ENCODE peak calls at places on chromosomes 1 and 21, in six cellular contexts. B is transverse colon, V is left ventricle myocardium inferior, R is ascending aorta, J is PC-3, H is heart right ventricle. Z is an unnamed sample. For H3K4me1, the result is how much of the 10 kb centered on the place peaks cover.

GRCh38 chr1:110242062-110242461 is 31.9 kb downstream of the KCNC4 start:
- DNase-seq in B (no peak), V (no peak), R (no peak), J (no peak), H (no peak), Z (no peak)

GRCh38 chr1:31013187-31013864 is 52.2 kb downstream of the PUM1 start:
- DNase-seq in B (no peak), V (no peak), R (no peak), J (no peak), H (no peak), Z (no peak)

GRCh38 chr1:156440689-156441437 is 59.7 kb downstream of the MEF2D start:
- DNase-seq in B (no peak), V (no peak), R (no peak), J (no peak), H (no peak), Z (no peak)

GRCh38 chr21:36791695-36792451 is 93.0 kb downstream of the SIM2 start:
- DNase-seq in B (no peak), V (peak), R (no peak), J (no peak), H (peak), Z (no peak)

GRCh38 chr1:234887026-234887910 is 241.4 kb downstream of the TOMM20 start:
- DNase-seq in B (no peak), V (peak), R (no peak), J (no peak), H (no peak), Z (no peak)

GRCh38 chr1:209720326-209720725 is 15.7 kb downstream of the HSD11B1 start:
- DNase-seq in B (no peak), V (no peak), R (no peak), J (no peak), H (no peak), Z (no peak)

GRCh38 chr1:180152588-180152987 is 2.1 kb upstream of the QSOX1 start:
- DNase-seq in B (no peak), V (no peak), R (no peak), J (no peak), H (no peak), Z (no peak)

GRCh38 chr1:75338974-75339483 is 204.8 kb downstream of the LHX8 start:
- DNase-seq in B (no peak), V (no peak), R (no peak), J (no peak), H (no peak), Z (no peak)

GRCh38 chr1:231584117-231584516 is 42.5 kb upstream of the DISC1 start:
- DNase-seq in B (no peak), V (no peak), R (no peak), J (peak), H (no peak), Z (no peak)

GRCh38 chr1:31762726-31763670 is 1.1 kb downstream of the ADGRB2 start:
- DNase-seq in B (peak), V (peak), R (peak), J (peak), H (peak), Z (peak)

GRCh38 chr1:220803401-220804201 is 16.9 kb downstream of the MTARC1 start:
- DNase-seq in B (no peak), V (no peak), R (no peak), J (peak), H (no peak), Z (no peak)

GRCh38 chr1:23403735-23404486 is 20.6 kb downstream of the TCEA3 start:
- DNase-seq in B (peak), V (peak), R (peak), J (peak), H (peak), Z (peak)

GRCh38 chr21:25994758-25995163 is 175.8 kb downstream of the APP start:
- DNase-seq in B (no peak), V (no peak), R (no peak), J (no peak), H (no peak), Z (no peak)

GRCh38 chr1:89602871-89603404 is 30.0 kb upstream of the LRRC8C start:
- DNase-seq in B (no peak), V (no peak), R (no peak), J (no peak), H (no peak), Z (no peak)

GRCh38 chr1:178540646-178541045 is 27.7 kb downstream of the TEX35 start:
- DNase-seq in B (no peak), V (no peak), R (no peak), J (peak), H (no peak), Z (no peak)

GRCh38 chr1:154198756-154199562 is 7.1 kb upstream of the TPM3 start:
- DNase-seq in B (no peak), V (no peak), R (peak), J (peak), H (no peak), Z (peak)

GRCh38 chr21:46195595-46196195 is 11.4 kb upstream of the SPATC1L start:
- DNase-seq in B (no peak), V (peak), R (no peak), J (no peak), H (no peak), Z (no peak)

GRCh38 chr1:205584732-205585131 is 47.1 kb downstream of the ELK4 start:
- DNase-seq in B (peak), V (no peak), R (no peak), J (no peak), H (no peak), Z (no peak)

GRCh38 chr1:222081859-222082258 is 340.0 kb upstream of the DUSP10 start:
- DNase-seq in B (no peak), V (no peak), R (no peak), J (no peak), H (no peak), Z (no peak)

GRCh38 chr1:92186081-92186480 is 31.6 kb upstream of the C1orf146 start:
- DNase-seq in B (no peak), V (no peak), R (no peak), J (no peak), H (no peak), Z (no peak)

GRCh38 chr1:76868916-76869315 is 1.6 kb downstream of the ST6GALNAC5 start:
- DNase-seq in B (no peak), V (no peak), R (peak), J (no peak), H (no peak), Z (no peak)

GRCh38 chr21:26546698-26547097 is 26.4 kb downstream of the CYYR1 start:
- DNase-seq in B (no peak), V (peak), R (peak), J (no peak), H (peak), Z (no peak)

GRCh38 chr1:21217812-21218596 is 41.3 kb upstream of the EIF4G3 start:
- DNase-seq in B (peak), V (no peak), R (no peak), J (peak), H (peak), Z (no peak)

GRCh38 chr21:43866659-43867331 is 1.8 kb downstream of the AGPAT3 start:
- DNase-seq in B (peak), V (no peak), R (no peak), J (peak), H (no peak), Z (peak)

GRCh38 chr1:16067127-16067768 is 6.2 kb downstream of the FAM131C start:
- DNase-seq in B (peak), V (peak), R (no peak), J (no peak), H (no peak), Z (no peak)

GRCh38 chr1:111195002-111195684 is 5.3 kb downstream of the DENND2D start:
- DNase-seq in B (no peak), V (no peak), R (no peak), J (no peak), H (no peak), Z (no peak)

GRCh38 chr1:55214903-55215193 is 316 bp downstream of the USP24 start:
- DNase-seq in B (peak), V (peak), R (peak), J (no peak), H (peak), Z (peak)

GRCh38 chr1:7085521-7085920 is 300.3 kb downstream of the CAMTA1 start:
- DNase-seq in B (no peak), V (no peak), R (no peak), J (no peak), H (no peak), Z (no peak)

GRCh38 chr1:208177656-208178055 is 66.5 kb downstream of the PLXNA2 start:
- DNase-seq in B (peak), V (no peak), R (no peak), J (no peak), H (no peak), Z (no peak)
- H3K4me1 ChIP-seq in B (half or more), V (half or more), R (under half), J (half or more), H (half or more), Z (under half)

DNA sequence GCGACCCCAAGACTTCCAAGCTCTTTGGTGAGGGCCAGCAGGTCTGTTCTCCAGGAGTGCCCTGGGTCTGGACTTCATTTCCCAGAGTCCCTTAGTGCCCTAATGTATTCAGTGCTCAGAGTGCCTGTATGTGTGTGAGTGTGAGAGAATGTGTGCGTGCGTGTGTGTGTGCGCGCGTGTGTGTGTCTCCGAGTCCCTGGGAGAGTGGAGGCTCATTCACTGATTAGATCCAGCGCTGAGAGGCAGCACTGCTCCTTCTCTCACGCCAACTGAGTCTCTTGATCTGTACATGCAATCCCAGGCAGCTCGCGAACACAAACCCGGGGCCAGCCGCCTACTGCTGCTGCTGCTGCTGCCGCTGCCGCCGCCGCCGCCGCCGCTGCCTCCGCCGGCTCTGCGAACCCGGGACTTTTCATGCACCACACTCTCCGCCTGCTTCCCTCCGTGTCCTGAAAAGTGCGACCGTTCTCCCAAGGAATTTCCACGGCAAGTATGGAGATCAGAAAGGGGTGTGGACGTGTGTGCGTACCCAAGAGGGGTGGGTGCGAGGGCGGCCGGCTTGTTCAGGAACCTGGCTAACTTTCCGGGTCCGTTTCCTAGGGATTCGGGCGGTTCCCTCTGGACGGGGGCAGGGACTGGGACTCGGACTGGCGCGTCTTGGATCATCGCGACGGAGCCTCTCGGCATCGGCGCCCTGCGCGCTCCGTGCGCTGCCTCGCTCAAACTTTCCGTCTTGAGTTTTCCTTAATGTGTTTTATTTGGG is at the start of gene RNF220:
- DNase-seq in B (peak), V (peak), R (no peak), J (peak), H (peak), Z (peak)
- TF ChIP-seq CTCF in B (no peak), V (peak), R (no peak), J (no peak), H (peak), Z (no peak)

DNA sequence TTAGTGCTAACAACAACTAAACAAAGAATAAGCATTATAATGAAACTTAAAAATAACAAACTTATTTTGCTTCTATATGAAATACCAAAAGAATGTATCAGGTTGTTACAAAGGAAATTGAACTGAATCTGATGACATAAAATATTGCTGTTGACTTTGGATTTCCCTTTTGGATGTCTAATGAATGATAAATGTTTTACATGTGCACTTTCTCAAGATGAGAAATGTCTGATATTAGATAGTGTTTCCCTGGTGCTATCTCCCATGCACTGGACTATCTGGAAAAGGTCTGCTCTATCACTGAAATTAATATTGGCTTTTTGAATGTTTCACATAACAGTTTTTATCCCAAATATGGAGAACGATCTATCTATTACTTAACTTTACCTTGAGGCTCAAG is 179.9 kb downstream of the HMCN1 start:
- DNase-seq in B (no peak), V (no peak), R (no peak), J (no peak), H (no peak), Z (no peak)
- H3K4me1 ChIP-seq in B (under half), V (under half), R (under half), J (under half), H (under half), Z (under half)

GRCh38 chr1:61287014-61287413 is 204.7 kb downstream of the NFIA start:
- DNase-seq in B (no peak), V (no peak), R (no peak), J (peak), H (no peak), Z (no peak)
- TF ChIP-seq CTCF in B (no peak), V (no peak), R (no peak), J (no peak), H (no peak), Z (no peak)

DNA sequence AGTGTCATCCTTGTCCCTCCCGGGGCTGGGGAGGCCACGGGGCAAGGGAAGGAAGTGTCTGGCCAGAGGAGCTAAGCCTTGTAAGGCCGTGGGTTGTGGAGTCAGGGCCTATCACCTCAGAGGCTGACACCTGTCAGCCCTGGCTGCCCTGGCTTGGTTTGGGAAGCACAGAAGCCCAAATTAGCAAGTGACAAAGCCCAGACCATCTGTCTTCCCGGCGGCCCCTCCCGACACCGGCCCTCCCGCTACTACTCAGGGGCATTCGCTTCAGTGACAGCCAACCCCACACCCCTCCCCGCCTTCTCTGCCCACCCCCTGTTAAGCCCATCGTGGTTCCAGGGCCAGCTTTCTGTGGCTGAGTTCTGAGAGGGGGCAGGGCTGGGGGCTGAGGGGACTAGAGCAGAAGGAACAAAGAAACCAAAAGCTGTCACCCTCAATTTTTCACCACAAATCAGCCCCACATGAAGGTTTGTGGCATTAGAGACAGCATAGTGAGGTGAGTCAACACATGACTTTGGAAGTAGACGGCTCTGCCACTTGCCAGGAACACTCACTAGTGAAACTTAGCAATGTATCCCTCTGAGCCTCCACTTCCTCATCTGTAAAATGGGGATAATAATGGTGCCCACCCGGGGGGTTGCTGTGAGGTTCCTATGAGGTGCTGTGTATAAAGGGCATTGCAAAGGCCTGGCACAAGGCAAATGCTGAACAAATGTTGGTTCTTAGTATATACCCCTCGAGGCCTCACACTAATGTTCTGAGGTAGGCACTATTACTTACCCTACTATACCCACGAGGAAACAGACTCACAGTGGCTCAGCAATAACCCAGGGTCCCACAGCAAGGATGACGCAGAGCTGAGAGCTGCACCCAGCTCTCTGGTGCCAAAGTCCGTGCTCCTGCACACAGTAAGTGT is 5.1 kb upstream of the TNNI1 start:
- DNase-seq in B (no peak), V (peak), R (no peak), J (no peak), H (peak), Z (no peak)
- H3K4me1 ChIP-seq in B (under half), V (under half), R (under half), J (under half), H (under half), Z (under half)

DNA sequence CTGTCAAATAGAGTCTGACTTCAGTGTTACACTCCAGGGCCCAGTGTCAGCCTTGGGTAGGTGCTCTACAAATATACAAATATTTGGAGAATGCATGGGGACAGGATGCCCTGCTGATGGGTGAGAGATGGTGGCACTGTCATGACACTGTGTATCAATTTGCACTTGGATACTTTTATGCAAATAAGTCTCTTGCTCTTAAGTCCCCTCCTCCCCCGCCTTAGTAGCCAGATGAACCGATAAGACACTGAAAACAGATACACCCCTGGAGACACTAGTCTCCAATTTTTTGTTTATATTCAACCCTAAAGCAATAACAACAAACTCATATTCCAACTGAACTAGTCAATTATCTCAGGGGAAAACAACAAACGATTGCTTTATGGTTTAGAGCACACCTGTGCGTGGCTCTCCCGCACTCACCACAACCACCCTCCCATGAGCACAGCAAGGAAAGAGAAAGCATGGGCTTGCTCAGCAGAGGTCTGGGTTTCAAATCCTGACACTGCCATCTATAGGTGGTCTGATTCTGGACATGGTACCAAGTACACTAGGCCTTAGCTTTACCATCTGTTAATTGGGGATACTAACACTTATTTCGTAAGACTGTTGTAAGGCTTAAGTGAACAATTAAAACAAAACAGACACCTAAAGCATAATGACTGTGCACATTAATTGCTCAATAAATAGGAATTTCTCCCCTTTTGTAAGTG is 50.3 kb downstream of the HIVEP3 start:
- DNase-seq in B (no peak), V (no peak), R (no peak), J (peak), H (no peak), Z (no peak)
- TF ChIP-seq CTCF in B (no peak), V (no peak), R (no peak), J (peak), H (no peak), Z (no peak)

GRCh38 chr1:186165303-186165702 is 209.8 kb downstream of the TPR start:
- DNase-seq in B (no peak), V (no peak), R (no peak), J (peak), H (no peak), Z (no peak)
- H3K4me1 ChIP-seq in B (under half), V (under half), R (under half), J (under half), H (under half), Z (under half)